ENCODE peak calls at places on chromosomes 13 and 19, in five cellular contexts. F, R, Q, P and H are unnamed samples.

GRCh38 chr13:114099191-114099590 is 33.2 kb downstream of the RASA3 start:
- DNase-seq in P (peak; percentile 69), Q (peak; percentile 50), R (peak; percentile 33), F (peak; percentile 91), H (no peak)

GRCh38 chr13:98450495-98451167 is 126.3 kb downstream of the STK24 start:
- DNase-seq in Q (no peak), R (no peak), P (no peak), F (no peak), H (no peak)

GRCh38 chr19:8336665-8337064 is 6.4 kb downstream of the KANK3 start:
- DNase-seq in Q (no peak), P (no peak), R (no peak), F (no peak), H (no peak)

GRCh38 chr13:61852116-61852515 is 436.5 kb upstream of the PCDH20 start:
- DNase-seq in R (no peak), Q (no peak), F (no peak), P (no peak), H (no peak)

GRCh38 chr19:35436477-35437141 is 11.4 kb upstream of the FFAR2 start:
- DNase-seq in P (no peak), F (no peak), Q (peak; percentile 36), R (peak; percentile 48), H (peak; percentile 33)

GRCh38 chr19:46861691-46862503 is 1.1 kb downstream of the ARHGAP35 start:
- DNase-seq in F (no peak), P (no peak), R (no peak), Q (no peak), H (peak; percentile 28)

GRCh38 chr13:22173605-22174004 is 502.7 kb downstream of the FGF9 start:
- DNase-seq in P (no peak), R (no peak), F (no peak), Q (no peak), H (no peak)

GRCh38 chr13:41981961-41982723 is 21.2 kb upstream of the VWA8 start:
- DNase-seq in Q (no peak), F (no peak), R (no peak), P (no peak), H (no peak)

GRCh38 chr19:41993612-41994483 is at the start of gene ATP1A3:
- DNase-seq in R (peak; percentile 48), Q (no peak), P (no peak), F (peak; percentile 95), H (peak; percentile 51)

GRCh38 chr13:75838366-75839017 is 202.4 kb downstream of the LMO7 start:
- DNase-seq in R (no peak), P (no peak), Q (no peak), F (no peak), H (no peak)

GRCh38 chr13:114101831-114102520 is 30.4 kb downstream of the RASA3 start:
- DNase-seq in R (peak; percentile 12), F (peak; percentile 37), P (peak; percentile 5), Q (peak; percentile 13), H (no peak)

GRCh38 chr13:45206340-45206739 is 5.5 kb upstream of the KCTD4 start:
- DNase-seq in R (no peak), P (no peak), Q (no peak), F (no peak), H (no peak)

GRCh38 chr13:24632382-24633121 is 47.7 kb upstream of the ATP12A start:
- DNase-seq in F (no peak), Q (no peak), P (no peak), R (no peak), H (no peak)

GRCh38 chr19:43631491-43631890 is 8.2 kb downstream of the CADM4 start:
- DNase-seq in Q (no peak), P (no peak), F (no peak), R (no peak), H (no peak)

GRCh38 chr13:28037399-28037798 is 48.9 kb upstream of the URAD start:
- DNase-seq in R (no peak), F (no peak), Q (no peak), P (no peak), H (no peak)

GRCh38 chr19:39090881-39091280 is 6.7 kb downstream of the ACP7 start:
- DNase-seq in R (no peak), F (no peak), P (no peak), Q (no peak), H (no peak)

GRCh38 chr19:33447336-33448158 is 74.0 kb downstream of the CEBPG start:
- DNase-seq in F (no peak), Q (no peak), P (no peak), R (no peak), H (no peak)

GRCh38 chr13:28819046-28819747 is 942 bp upstream of the MTUS2 start:
- DNase-seq in F (no peak), P (no peak), R (no peak), Q (no peak), H (no peak)

GRCh38 chr19:34490141-34490766 is 8.7 kb downstream of the WTIP start:
- DNase-seq in Q (no peak), P (no peak), F (no peak), R (no peak), H (no peak)

GRCh38 chr19:17347361-17347760 is 10.0 kb downstream of the GTPBP3 start:
- DNase-seq in P (no peak), Q (no peak), F (no peak), R (no peak), H (no peak)

GRCh38 chr19:45424191-45425058 is 708 bp upstream of the ERCC1 start:
- DNase-seq in F (peak; percentile 67), R (peak; percentile 84), P (no peak), Q (no peak), H (peak; percentile 62)

GRCh38 chr19:4229179-4229931 is at the start of gene EBI3:
- DNase-seq in Q (no peak), F (no peak), P (no peak), R (peak; percentile 28), H (no peak)

GRCh38 chr19:18784786-18785120 is 6.4 kb downstream of the COMP start:
- DNase-seq in R (no peak), F (no peak), P (no peak), Q (no peak), H (no peak)

GRCh38 chr19:35029737-35030256 is 473 bp upstream of the SCN1B start:
- DNase-seq in R (no peak), F (peak; percentile 63), P (no peak), Q (no peak), H (no peak)

DNA sequence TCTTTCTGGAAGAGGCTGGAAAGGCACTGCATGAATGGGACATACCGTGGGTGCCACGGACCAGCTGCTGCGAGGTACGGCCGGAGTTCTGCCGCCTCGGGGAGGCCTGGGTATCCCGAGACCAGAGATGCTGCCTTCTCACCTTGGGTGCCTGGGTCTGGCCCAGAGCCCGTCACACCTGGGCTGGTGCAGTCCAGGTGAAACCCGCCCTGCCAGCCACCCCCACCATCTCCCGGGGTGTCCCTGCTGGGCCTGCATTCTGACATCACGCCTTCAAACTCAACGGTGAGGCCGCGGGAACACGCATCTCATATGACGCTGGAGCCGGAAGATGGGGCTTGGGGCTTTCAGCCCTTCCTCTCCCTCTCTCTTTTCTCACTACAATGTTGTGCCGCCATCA is 98.0 kb downstream of the GADD45B start:
- DNase-seq in Q (peak; percentile 20), R (no peak), P (no peak), F (no peak), H (no peak)
- H3K27ac ChIP-seq in Q (no peak overlapping the region), R (no peak overlapping the region), P (peak overlapping the region; percentile 26), F (no peak overlapping the region), H (no peak overlapping the region)

GRCh38 chr19:50005428-50005827 is 19.7 kb downstream of the VRK3 start:
- DNase-seq in Q (no peak), P (no peak), R (no peak), F (no peak), H (no peak)

GRCh38 chr19:50008532-50008931 is 16.6 kb downstream of the VRK3 start:
- DNase-seq in R (no peak), Q (no peak), F (no peak), P (no peak), H (no peak)

GRCh38 chr19:50007170-50007569 is 18.0 kb downstream of the VRK3 start:
- DNase-seq in P (no peak), Q (no peak), F (no peak), R (no peak), H (no peak)

GRCh38 chr19:50003810-50004419 is 21.3 kb downstream of the VRK3 start:
- DNase-seq in Q (no peak), P (no peak), F (no peak), R (peak; percentile 28), H (peak; percentile 34)

DNA sequence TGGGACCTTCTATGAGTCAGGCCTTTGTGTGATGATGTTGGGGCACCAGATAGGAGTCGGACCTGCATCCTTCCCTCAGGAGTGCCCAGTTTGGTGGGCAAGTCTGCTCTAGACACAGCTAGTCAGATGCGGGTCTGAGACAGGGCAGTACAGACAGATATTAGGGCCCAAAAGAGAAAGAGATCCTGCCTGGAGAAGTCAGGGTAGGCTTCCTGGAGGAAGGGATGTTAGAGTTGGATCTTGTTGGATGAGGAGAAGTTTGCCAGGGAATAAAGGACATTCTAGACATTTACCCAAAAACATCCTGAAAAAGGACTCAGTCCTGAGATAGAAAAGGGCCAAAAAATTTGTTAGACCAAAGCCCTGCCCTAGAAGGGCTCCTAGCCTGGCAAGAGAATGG is 17.2 kb downstream of the VRK3 start:
- DNase-seq in F (no peak), Q (no peak), R (no peak), P (no peak), H (no peak)
- H3K36me3 ChIP-seq in F (peaks cover 24% of the 10 kb centered on the region), Q (no peaks in the 10 kb centered on the region), R (peaks cover 66% of the 10 kb centered on the region), P (peaks cover 5% of the 10 kb centered on the region), H (peaks cover 99% of the 10 kb centered on the region)

DNA sequence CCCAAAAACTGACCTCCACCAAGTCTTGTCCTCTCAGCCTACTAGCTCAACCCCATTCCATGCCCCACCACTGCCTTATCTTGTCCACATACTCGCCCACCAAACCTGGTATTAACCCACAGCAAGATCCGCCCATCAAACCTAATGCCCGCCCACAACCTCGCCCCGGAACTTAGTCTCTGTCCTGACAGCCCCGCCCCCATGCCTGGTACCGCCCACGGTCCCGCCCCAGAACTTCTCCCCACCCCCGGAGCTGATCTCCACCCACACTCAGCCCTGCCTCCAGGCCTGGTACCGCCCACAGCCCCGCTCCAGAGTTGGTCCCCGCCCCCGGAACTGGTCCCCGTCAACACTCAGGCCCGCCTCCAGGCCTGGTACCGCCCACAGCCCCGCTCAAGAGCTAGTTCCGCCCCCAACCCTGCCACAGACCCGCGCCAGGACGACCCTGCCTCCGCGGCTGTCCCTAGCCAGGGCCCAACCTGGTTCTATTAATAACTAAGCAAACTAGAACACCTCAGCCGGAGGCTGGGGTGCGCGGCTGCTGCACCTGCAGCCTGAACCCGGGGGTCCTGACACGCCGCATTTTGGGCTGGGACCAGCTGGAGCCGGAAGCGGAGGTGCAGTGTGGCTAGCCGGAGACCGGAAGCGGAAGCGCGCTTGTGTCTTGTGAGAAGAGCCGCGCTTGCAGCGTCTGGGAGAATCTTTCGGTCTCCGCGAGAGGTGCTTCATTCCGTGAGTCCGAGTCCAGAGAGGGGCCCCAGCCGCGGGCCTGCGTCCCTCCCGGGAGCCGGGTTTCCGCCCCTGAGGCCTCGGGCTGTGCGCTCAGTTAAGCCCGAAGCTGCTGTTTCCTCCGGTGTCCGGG is at the start of gene ZNF557:
- DNase-seq in Q (peak; percentile 99), F (peak; percentile 97), P (peak; percentile 94), R (peak; percentile 99), H (peak; percentile 100)
- TF ChIP-seq EP300 in Q (no peak), F (no peak), P (peak; percentile 32), R (no peak), H (no peak)

GRCh38 chr13:36076211-36076610 is 55.0 kb downstream of the DCLK1 start:
- DNase-seq in Q (no peak), P (no peak), F (no peak), R (no peak), H (no peak)

GRCh38 chr13:36072127-36072526 is 59.1 kb downstream of the DCLK1 start:
- DNase-seq in Q (no peak), F (peak; percentile 35), P (no peak), R (no peak), H (no peak)

GRCh38 chr13:36069881-36070366 is 61.3 kb downstream of the DCLK1 start:
- DNase-seq in R (no peak), Q (peak; percentile 56), F (no peak), P (no peak), H (no peak)

GRCh38 chr13:36072536-36072935 is 58.6 kb downstream of the DCLK1 start:
- DNase-seq in P (no peak), F (no peak), R (no peak), Q (no peak), H (no peak)

GRCh38 chr13:36074659-36075058 is 56.5 kb downstream of the DCLK1 start:
- DNase-seq in R (no peak), P (no peak), F (no peak), Q (peak; percentile 20), H (no peak)
- H3K27ac ChIP-seq in R (no peak overlapping the region), P (no peak overlapping the region), F (no peak overlapping the region), Q (no peak overlapping the region), H (no peak overlapping the region)